ENCODE peak calls at places on chromosomes 4 and X, in ten cellular contexts. X, I, U, M, B, S, R, G, P and W are unnamed samples.
A peak's percentile ranks its signal among the peaks of the same experiment; 100 is the strongest.

GRCh38 chr4:148445071-148445902 is 3.1 kb upstream of the NR3C2 start:
- DNase-seq in P (peak; percentile 24), S (peak; percentile 72), B (peak; percentile 85), X (peak; percentile 67), R (peak; percentile 71), M (no peak), G (peak; percentile 33), I (peak; percentile 82), U (peak; percentile 66), W (peak; percentile 72)

GRCh38 chrX:131816551-131817136 is 206.5 kb upstream of the STK26 start:
- DNase-seq in M (peak; percentile 83), U (peak; percentile 84), I (no peak), R (peak; percentile 42), B (no peak), X (peak; percentile 73), P (peak; percentile 14), S (peak; percentile 51), G (peak; percentile 83), W (peak; percentile 51)

GRCh38 chr4:183449193-183449888 is 4.9 kb downstream of the CDKN2AIP start:
- DNase-seq in I (no peak), P (no peak), G (no peak), U (no peak), S (no peak), M (no peak), X (no peak), R (no peak), B (no peak), W (no peak)

GRCh38 chr4:120001850-120002249 is 64.8 kb downstream of the MAD2L1 start:
- DNase-seq in I (no peak), U (no peak), S (no peak), X (no peak), P (no peak), R (no peak), M (no peak), B (no peak), G (no peak), W (no peak)

GRCh38 chr4:113790478-113790877 is 28.9 kb upstream of the CAMK2D start:
- DNase-seq in R (no peak), X (no peak), P (no peak), B (no peak), G (no peak), M (no peak), U (no peak), I (no peak), S (no peak), W (no peak)

GRCh38 chr4:168865854-168866253 is 144.2 kb downstream of the CBR4 start:
- DNase-seq in B (no peak), U (no peak), X (no peak), P (no peak), I (no peak), M (no peak), S (no peak), G (no peak), R (no peak), W (no peak)

GRCh38 chrX:39150210-39150609 is 349.0 kb downstream of the MID1IP1 start:
- DNase-seq in I (no peak), R (no peak), S (no peak), P (no peak), M (no peak), U (no peak), X (no peak), B (no peak), G (no peak), W (no peak)

GRCh38 chrX:97672608-97673007 is 788.9 kb downstream of the RPA4 start:
- DNase-seq in X (no peak), U (no peak), R (no peak), I (no peak), B (no peak), G (no peak), S (no peak), M (no peak), P (no peak), W (no peak)

GRCh38 chr4:54165438-54165837 is 63.7 kb upstream of the PDGFRA start:
- DNase-seq in B (no peak), P (no peak), I (no peak), R (no peak), S (no peak), M (peak; percentile 75), X (no peak), U (no peak), G (peak; percentile 91), W (no peak)

GRCh38 chr4:75633846-75634245 is 3.5 kb upstream of the CDKL2 start:
- DNase-seq in S (no peak), X (no peak), R (no peak), B (no peak), M (peak; percentile 81), I (no peak), G (no peak), U (no peak), P (no peak), W (no peak)

GRCh38 chr4:56941403-56941802 is 33.7 kb downstream of the REST start:
- DNase-seq in R (no peak), G (no peak), S (no peak), B (no peak), X (no peak), I (no peak), U (no peak), P (no peak), M (no peak), W (no peak)

GRCh38 chr4:184599492-184600135 is 49.6 kb downstream of the CASP3 start:
- DNase-seq in P (no peak), S (no peak), U (no peak), M (peak; percentile 57), B (no peak), X (no peak), G (peak; percentile 37), R (no peak), I (no peak), W (no peak)
- H3K27ac ChIP-seq in P (no peak overlapping the region), S (no peak overlapping the region), U (no peak overlapping the region), M (no peak overlapping the region), B (no peak overlapping the region), X (no peak overlapping the region), G (no peak overlapping the region), R (no peak overlapping the region), I (no peak overlapping the region), W (no peak overlapping the region)

GRCh38 chr4:158163941-158164665 is 8.7 kb downstream of the GASK1B start:
- DNase-seq in G (peak; percentile 29), S (no peak), U (no peak), M (peak; percentile 30), B (no peak), X (no peak), P (no peak), I (no peak), R (peak; percentile 70), W (no peak)

GRCh38 chr4:158169516-158169915 is 3.3 kb downstream of the GASK1B start:
- DNase-seq in R (peak; percentile 52), X (no peak), S (no peak), I (no peak), P (no peak), B (no peak), G (no peak), U (no peak), M (peak; percentile 30), W (no peak)

GRCh38 chr4:158168606-158169005 is 4.2 kb downstream of the GASK1B start:
- DNase-seq in M (peak; percentile 20), G (no peak), S (no peak), U (no peak), R (peak; percentile 60), X (no peak), I (no peak), P (no peak), B (no peak), W (no peak)

GRCh38 chr4:158164849-158165248 is 8.0 kb downstream of the GASK1B start:
- DNase-seq in I (no peak), M (no peak), B (no peak), U (no peak), G (no peak), X (no peak), R (peak; percentile 60), S (no peak), P (no peak), W (no peak)

DNA sequence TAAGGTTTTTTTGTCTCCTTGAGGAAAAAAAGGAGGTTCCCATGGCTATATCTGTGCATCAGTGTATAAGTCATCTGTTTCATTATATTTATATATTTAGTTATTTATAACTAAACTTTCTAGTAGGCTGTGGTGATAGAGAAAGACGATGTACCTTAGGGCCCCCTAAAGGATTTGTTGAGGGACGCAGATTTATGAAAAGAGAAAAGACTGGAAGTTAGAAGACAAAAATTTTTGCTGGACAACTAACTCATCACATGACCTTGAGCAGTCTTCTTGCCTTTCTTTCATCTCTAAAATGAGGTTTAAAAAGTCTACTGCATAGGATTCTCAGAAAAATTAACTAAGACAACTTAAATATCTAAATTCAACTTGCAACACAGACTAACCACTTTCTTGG is 6.1 kb downstream of the GASK1B start:
- DNase-seq in M (no peak), B (no peak), U (no peak), G (no peak), R (peak; percentile 71), S (no peak), I (no peak), P (no peak), X (no peak), W (no peak)
- H3K9me3 ChIP-seq in M (no peaks in the 10 kb centered on the region), B (no peaks in the 10 kb centered on the region), U (no peaks in the 10 kb centered on the region), G (no peaks in the 10 kb centered on the region), R (no peaks in the 10 kb centered on the region), S (no peaks in the 10 kb centered on the region), I (no peaks in the 10 kb centered on the region), P (no peaks in the 10 kb centered on the region), X (no peaks in the 10 kb centered on the region), W (no peaks in the 10 kb centered on the region)

GRCh38 chr4:83631066-83631465 is 95.2 kb downstream of the GPAT3 start:
- DNase-seq in S (no peak), G (no peak), B (no peak), R (peak; percentile 48), X (no peak), U (no peak), I (no peak), M (no peak), P (no peak), W (no peak)
- H3K27ac ChIP-seq in S (no peak overlapping the region), G (no peak overlapping the region), B (no peak overlapping the region), R (no peak overlapping the region), X (no peak overlapping the region), U (peak overlapping the region; percentile 69), I (no peak overlapping the region), M (no peak overlapping the region), P (no peak overlapping the region), W (no peak overlapping the region)

GRCh38 chr4:185660340-185660739 is 125.0 kb upstream of the PDLIM3 start:
- DNase-seq in I (no peak), S (no peak), G (no peak), U (no peak), B (no peak), M (no peak), R (no peak), X (no peak), P (no peak), W (no peak)

GRCh38 chr4:185657191-185657590 is 121.9 kb upstream of the PDLIM3 start:
- DNase-seq in U (no peak), P (no peak), S (no peak), B (no peak), R (no peak), M (no peak), X (no peak), I (no peak), G (no peak), W (no peak)

GRCh38 chr4:185654965-185655554 is 119.8 kb upstream of the PDLIM3 start:
- DNase-seq in R (no peak), B (no peak), M (no peak), P (no peak), U (no peak), X (no peak), I (no peak), G (no peak), S (no peak), W (no peak)

GRCh38 chr4:185656467-185656890 is 121.2 kb upstream of the PDLIM3 start:
- DNase-seq in X (no peak), P (no peak), I (peak; percentile 90), M (peak; percentile 46), U (peak; percentile 60), S (no peak), B (no peak), G (peak; percentile 4), R (peak; percentile 61), W (peak; percentile 54)

GRCh38 chr4:185657699-185658098 is 122.4 kb upstream of the PDLIM3 start:
- DNase-seq in B (no peak), S (peak; percentile 26), G (no peak), I (no peak), P (no peak), U (no peak), X (no peak), R (peak; percentile 9), M (no peak), W (no peak)
- H3K9me3 ChIP-seq in B (no peaks in the 10 kb centered on the region), S (no peaks in the 10 kb centered on the region), G (no peaks in the 10 kb centered on the region), I (no peaks in the 10 kb centered on the region), P (no peaks in the 10 kb centered on the region), U (no peaks in the 10 kb centered on the region), X (no peaks in the 10 kb centered on the region), R (no peaks in the 10 kb centered on the region), M (no peaks in the 10 kb centered on the region), W (no peaks in the 10 kb centered on the region)